ENCODE peak calls at places on chromosomes 2 and 18, in nine cellular contexts. D is uterus, C is stomach, Z is transverse colon, E is breast epithelium, S is NB4, V is body of pancreas, J is GM12878, I is A549. F is an unnamed sample.

GRCh38 chr2:110216803-110217202 is 4.5 kb upstream of the MTLN start:
- DNase-seq in E (no peak), I (no peak), V (no peak), D (no peak), J (no peak), Z (no peak), S (no peak), C (no peak), F (no peak)

GRCh38 chr18:40469851-40470250 is 1485.2 kb upstream of the PIK3C3 start:
- DNase-seq in Z (no peak), V (no peak), I (no peak), S (no peak), E (no peak), C (no peak), D (no peak), J (no peak), F (no peak)

GRCh38 chr2:53202063-53202462 is 565.5 kb upstream of the CHAC2 start:
- DNase-seq in E (no peak), J (no peak), Z (peak), S (peak), C (no peak), V (peak), D (no peak), I (peak), F (peak)

GRCh38 chr2:177489719-177490301 is 97.2 kb downstream of the AGPS start:
- DNase-seq in V (no peak), J (no peak), D (no peak), I (peak), Z (no peak), S (peak), C (no peak), E (no peak), F (no peak)

GRCh38 chr2:66587216-66587615 is 152.3 kb downstream of the MEIS1 start:
- DNase-seq in V (peak), J (no peak), I (peak), E (no peak), Z (no peak), C (peak), S (no peak), D (no peak), F (no peak)

GRCh38 chr18:47247036-47247832 is 4.2 kb downstream of the SKOR2 start:
- DNase-seq in J (no peak), I (no peak), E (no peak), D (no peak), V (no peak), S (no peak), Z (no peak), C (no peak), F (no peak)

GRCh38 chr2:121539722-121540469 is 9.2 kb downstream of the RNU4ATAC start:
- DNase-seq in C (no peak), J (no peak), V (no peak), Z (no peak), D (no peak), S (no peak), I (no peak), E (no peak), F (no peak)

GRCh38 chr18:80023173-80023572 is 11.1 kb upstream of the RBFA start:
- DNase-seq in J (no peak), S (peak), Z (no peak), V (no peak), D (no peak), C (no peak), I (peak), E (no peak), F (no peak)

GRCh38 chr2:160816916-160817315 is 323.3 kb upstream of the RBMS1 start:
- DNase-seq in J (no peak), S (no peak), Z (no peak), I (no peak), E (no peak), V (no peak), D (no peak), C (no peak), F (no peak)

GRCh38 chr2:47437287-47437686 is 34.3 kb downstream of the MSH2 start:
- DNase-seq in D (no peak), I (peak), J (no peak), V (no peak), E (no peak), Z (no peak), C (no peak), S (peak), F (no peak)

GRCh38 chr2:98658816-98659486 is 50.6 kb downstream of the UNC50 start:
- DNase-seq in D (no peak), J (no peak), Z (no peak), S (no peak), C (no peak), V (no peak), I (no peak), E (no peak), F (no peak)

GRCh38 chr2:36451512-36451911 is 95.9 kb downstream of the CRIM1 start:
- DNase-seq in Z (no peak), V (no peak), E (no peak), J (no peak), I (no peak), D (no peak), C (no peak), S (peak), F (no peak)

GRCh38 chr2:120628248-120628647 is 107.4 kb upstream of the GLI2 start:
- DNase-seq in I (no peak), J (no peak), D (no peak), E (no peak), Z (no peak), C (no peak), V (no peak), S (no peak), F (no peak)

GRCh38 chr18:59961086-59961485 is 61.3 kb downstream of the PMAIP1 start:
- DNase-seq in D (no peak), I (no peak), E (no peak), V (peak), C (no peak), J (no peak), Z (peak), S (no peak), F (no peak)

GRCh38 chr2:4020649-4021048 is 317.3 kb downstream of the DCDC2C start:
- DNase-seq in I (no peak), E (no peak), J (no peak), D (no peak), Z (no peak), C (no peak), V (no peak), S (no peak), F (no peak)

GRCh38 chr18:45526120-45526841 is 89.0 kb upstream of the SLC14A2 start:
- DNase-seq in C (no peak), V (no peak), D (peak), I (no peak), Z (no peak), S (no peak), J (no peak), E (no peak), F (no peak)

GRCh38 chr2:102809291-102810189 is 47.7 kb downstream of the TMEM182 start:
- DNase-seq in C (no peak), Z (no peak), I (no peak), D (no peak), V (no peak), J (no peak), S (no peak), E (no peak), F (no peak)

GRCh38 chr2:200054681-200055468 is 99.5 kb downstream of the MAIP1 start:
- DNase-seq in D (no peak), I (no peak), J (no peak), V (no peak), Z (no peak), E (no peak), C (no peak), S (peak), F (no peak)

GRCh38 chr2:200435379-200435778 is 74.5 kb downstream of the KCTD18 start:
- DNase-seq in D (no peak), Z (no peak), C (no peak), S (no peak), V (no peak), I (no peak), E (no peak), J (no peak), F (no peak)

DNA sequence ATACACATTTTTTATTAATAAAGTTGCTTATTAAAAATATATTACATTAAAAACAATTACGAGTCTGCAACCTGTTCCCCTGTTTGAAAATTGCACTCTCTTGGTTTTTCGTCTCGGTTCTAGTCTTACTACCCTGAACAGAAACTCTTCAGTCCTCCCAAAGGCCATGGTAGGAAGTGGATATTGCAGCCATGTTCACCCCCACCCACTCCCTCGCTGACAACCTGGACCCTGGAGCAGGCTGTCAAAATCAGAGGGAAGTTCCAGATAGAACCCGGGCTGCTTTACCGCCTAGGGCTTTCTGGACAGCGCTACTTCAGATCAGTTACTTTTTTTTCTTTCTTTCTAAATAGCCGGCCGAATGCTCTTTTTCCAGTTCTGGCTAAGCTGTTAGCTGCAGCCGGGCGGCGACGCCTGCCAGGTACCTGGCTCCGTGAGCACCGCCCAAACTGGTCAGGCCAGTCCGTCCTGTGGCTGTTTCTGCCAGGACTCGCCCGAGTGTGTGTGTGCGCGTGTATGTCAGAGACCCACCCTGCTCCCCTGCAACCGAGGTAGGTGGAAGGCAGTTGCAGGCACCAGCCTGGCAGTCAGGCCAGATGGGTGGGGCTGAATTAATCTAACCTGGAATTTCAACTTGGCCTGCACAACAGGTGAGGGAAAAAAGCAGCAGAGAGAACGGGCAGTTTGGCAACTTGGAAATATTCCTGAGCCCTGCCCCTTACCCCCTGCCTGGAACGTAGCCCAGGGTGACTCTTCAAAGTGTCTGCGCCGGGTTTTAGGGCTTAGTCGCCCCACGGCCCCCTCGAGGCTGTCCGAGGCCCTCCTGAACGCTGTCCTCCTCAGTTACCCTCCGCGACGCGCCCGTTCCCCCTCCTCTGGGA is 1.1 kb upstream of the TET3 start:
- DNase-seq in J (no peak), C (peak), I (peak), Z (peak), S (peak), D (peak), E (peak), V (peak), F (no peak)
- TF ChIP-seq POLR2A in J (no peak), C (no peak), I (peak), Z (peak), S (no peak), D (no peak), E (peak), V (peak), F (no peak)

GRCh38 chr2:42095923-42096408 is 48.1 kb downstream of the PKDCC start:
- DNase-seq in Z (peak), J (no peak), E (peak), I (peak), V (peak), D (peak), C (peak), S (peak), F (peak)
- TF ChIP-seq POLR2A in Z (no peak), J (no peak), E (no peak), I (no peak), V (no peak), D (no peak), C (no peak), S (no peak), F (no peak)

GRCh38 chr2:85537600-85538506 is 1.1 kb upstream of the MAT2A start:
- DNase-seq in E (peak), I (peak), Z (peak), C (peak), S (peak), J (no peak), D (peak), V (peak), F (no peak)
- TF ChIP-seq POLR2A in E (no peak), I (peak), Z (peak), C (no peak), S (peak), J (peak), D (no peak), V (no peak), F (peak)

GRCh38 chr2:219219113-219219696 is 447 bp upstream of the ABCB6 start:
- DNase-seq in V (no peak), S (no peak), J (no peak), E (no peak), C (no peak), I (no peak), Z (no peak), D (no peak), F (no peak)
- TF ChIP-seq POLR2A in V (no peak), S (no peak), J (no peak), E (no peak), C (no peak), I (no peak), Z (no peak), D (no peak), F (no peak)

DNA sequence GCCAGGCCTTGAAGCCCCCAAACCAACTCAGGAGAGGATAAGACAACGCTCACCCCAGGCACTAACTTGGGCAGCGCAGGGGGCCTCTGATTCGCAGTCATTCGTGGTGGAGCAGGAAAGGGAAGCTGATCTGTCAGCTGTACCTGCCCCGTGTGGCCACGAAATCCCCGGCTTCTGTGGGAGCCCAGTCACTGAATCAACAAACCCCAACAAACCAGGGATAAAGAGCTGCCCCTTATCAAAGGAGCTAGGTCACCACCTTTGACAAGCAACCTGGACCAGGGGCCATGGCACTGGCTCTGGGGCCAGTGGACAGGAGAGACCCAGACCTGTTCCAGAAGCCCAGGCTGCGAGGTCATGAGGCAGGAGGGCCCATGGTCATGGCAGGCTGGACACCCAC is 14.5 kb downstream of the SDC1 start:
- DNase-seq in V (no peak), Z (no peak), S (no peak), E (no peak), J (no peak), I (no peak), D (no peak), C (peak), F (no peak)
- TF ChIP-seq POLR2A in V (no peak), Z (no peak), S (no peak), E (no peak), J (no peak), I (no peak), D (no peak), C (no peak), F (no peak)

GRCh38 chr18:26655010-26655613 is 106.8 kb upstream of the KCTD1 start:
- DNase-seq in C (no peak), I (peak), V (no peak), Z (no peak), E (no peak), S (no peak), D (no peak), J (no peak), F (no peak)

GRCh38 chr18:26655614-26656400 is 107.5 kb upstream of the KCTD1 start:
- DNase-seq in D (peak), V (peak), E (peak), C (peak), I (peak), S (peak), Z (peak), J (no peak), F (peak)

GRCh38 chr18:26657618-26658581 is 109.5 kb upstream of the KCTD1 start:
- DNase-seq in J (no peak), S (peak), D (no peak), Z (no peak), I (no peak), C (no peak), E (no peak), V (no peak), F (no peak)

GRCh38 chr18:26656401-26656943 is 108.1 kb upstream of the KCTD1 start:
- DNase-seq in C (no peak), E (no peak), V (no peak), S (no peak), Z (no peak), J (no peak), D (peak), I (no peak), F (no peak)

GRCh38 chr18:26656944-26657536 is 108.7 kb upstream of the KCTD1 start:
- DNase-seq in V (peak), C (peak), J (no peak), E (peak), Z (peak), D (peak), S (peak), I (peak), F (peak)
- TF ChIP-seq POLR2A in V (peak), C (no peak), J (peak), E (peak), Z (peak), D (peak), S (no peak), I (peak), F (no peak)

GRCh38 chr18:3447035-3447894 is 2.7 kb upstream of the TGIF1 start:
- DNase-seq in C (peak), S (peak), Z (peak), E (peak), V (peak), I (no peak), D (peak), J (no peak), F (no peak)
- TF ChIP-seq POLR2A in C (no peak), S (no peak), Z (no peak), E (no peak), V (no peak), I (no peak), D (no peak), J (no peak), F (no peak)

DNA sequence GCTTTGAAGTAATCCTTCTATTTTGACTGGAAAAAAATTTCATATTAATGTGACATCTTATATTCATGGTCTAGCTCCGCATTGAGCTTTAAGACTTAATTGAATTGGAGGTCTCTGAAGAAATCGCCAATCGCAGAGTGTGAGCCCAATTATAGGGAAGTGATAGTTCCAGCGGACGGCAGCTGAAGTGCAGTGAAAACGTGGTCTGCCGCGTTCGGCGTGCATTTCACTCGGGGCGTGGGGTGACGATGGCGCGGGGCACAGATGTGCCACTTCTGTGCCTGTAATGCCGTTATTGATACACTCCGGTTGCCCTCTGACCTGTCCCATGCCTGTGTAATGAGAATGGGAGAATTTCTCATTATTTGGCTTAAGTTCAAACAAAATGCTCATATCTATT is 106.7 kb downstream of the TSHZ1 start:
- DNase-seq in V (no peak), I (no peak), J (no peak), S (no peak), E (no peak), D (no peak), C (no peak), Z (no peak), F (no peak)
- TF ChIP-seq POLR2A in V (no peak), I (no peak), J (no peak), S (no peak), E (no peak), D (no peak), C (no peak), Z (no peak), F (no peak)

F was measured in H54.